ENCODE peak calls at places on chromosomes 13 and 19, in eight cellular contexts. J is amniotic stem cell; D is choroid plexus epithelial cell; L is heart left ventricle; E is HCEC 1CT; S is ovary; M is iris pigment epithelial cell; Q is activated T-helper 2 cell treated with anti-CD3 and anti-CD28 coated beads, Interferon-gamma antibody, Interleukin-2, Interleukin-4, amounts not matched to agents 10 μg/mL and 5 μg/mL and 100 μg/mL, durations not matched to agents 14 hours and 24 hours and 36 hours. K is an unnamed sample.

GRCh38 chr13:101795025-101795424 is 342.6 kb downstream of the ITGBL1 start:
- DNase-seq in E (no peak), M (no peak), L (no peak), D (no peak), Q (no peak), S (no peak), J (no peak), K (no peak)

GRCh38 chr19:23263870-23264590 is 13.8 kb upstream of the ZNF724 start:
- DNase-seq in E (no peak), L (no peak), M (peak), S (peak), Q (no peak), D (peak), J (no peak), K (no peak)

GRCh38 chr13:112974676-112975075 is 5.7 kb downstream of the MCF2L start:
- DNase-seq in J (no peak), E (no peak), L (no peak), Q (no peak), M (no peak), D (no peak), S (no peak), K (peak)

GRCh38 chr13:98937911-98938381 is 39.9 kb downstream of the DOCK9 start:
- DNase-seq in M (peak), Q (no peak), E (no peak), L (no peak), J (no peak), D (peak), S (no peak), K (no peak)

GRCh38 chr19:18893573-18894253 is 2.2 kb downstream of the CERS1 start:
- DNase-seq in L (no peak), S (no peak), J (no peak), Q (no peak), M (no peak), D (no peak), E (no peak), K (no peak)

GRCh38 chr19:19578241-19578640 is 40.2 kb downstream of the CILP2 start:
- DNase-seq in E (no peak), D (no peak), S (no peak), Q (no peak), J (no peak), L (no peak), M (no peak), K (no peak)

GRCh38 chr19:39843919-39844793 is 2.0 kb downstream of the FBL start:
- DNase-seq in Q (no peak), D (peak), S (no peak), E (peak), M (peak), J (no peak), L (no peak), K (no peak)

GRCh38 chr19:16876904-16877361 is 11.9 kb upstream of the F2RL3 start:
- DNase-seq in E (no peak), J (no peak), M (peak), D (peak), L (peak), S (no peak), Q (no peak), K (no peak)

GRCh38 chr19:30227661-30228112 is 144.5 kb upstream of the ZNF536 start:
- DNase-seq in J (peak), S (no peak), D (peak), Q (peak), L (peak), M (peak), E (peak), K (peak)

GRCh38 chr19:29878973-29879654 is 62.9 kb upstream of the URI1 start:
- DNase-seq in J (no peak), M (peak), L (no peak), D (peak), S (no peak), E (peak), Q (no peak), K (peak)

GRCh38 chr19:5850743-5851293 is 431 bp downstream of the FUT3 start:
- DNase-seq in Q (no peak), S (peak), M (peak), D (peak), L (no peak), J (no peak), E (peak), K (peak)

GRCh38 chr13:68439821-68440220 is 1209.7 kb upstream of the PCDH9 start:
- DNase-seq in J (no peak), S (no peak), L (no peak), E (peak), Q (no peak), D (peak), M (peak), K (no peak)

GRCh38 chr19:1767464-1767933 is 14.2 kb downstream of the ONECUT3 start:
- DNase-seq in S (peak), Q (peak), E (no peak), J (no peak), L (no peak), D (no peak), M (no peak), K (no peak)

GRCh38 chr19:15317392-15318011 is 14.8 kb downstream of the BRD4 start:
- DNase-seq in Q (no peak), S (no peak), D (peak), L (no peak), J (no peak), E (peak), M (peak), K (no peak)

K was measured in foreskin fibroblast.